ENCODE peak calls at places on chromosomes 11 and 22, in nine cellular contexts. C, E, Z, M, G, K, B, U and I are unnamed samples.

GRCh38 chr11:81237139-81237538 is 1496.5 kb downstream of the FAM181B start:
- DNase-seq in C (no peak), E (no peak), Z (peak; percentile 5), M (peak; percentile 71), G (no peak), K (no peak), B (no peak), U (peak; percentile 7), I (peak; percentile 32)

GRCh38 chr22:46797355-46797754 is 34.9 kb downstream of the TBC1D22A start:
- DNase-seq in C (no peak), E (no peak), Z (no peak), M (peak; percentile 72), G (peak; percentile 52), K (peak; percentile 45), B (peak; percentile 19), U (no peak), I (no peak)

GRCh38 chr22:47047321-47048122 is 285.1 kb downstream of the TBC1D22A start:
- DNase-seq in C (no peak), E (no peak), Z (no peak), M (no peak), G (peak; percentile 41), K (peak; percentile 41), B (no peak), U (no peak), I (no peak)

GRCh38 chr11:12799373-12799835 is 125.2 kb downstream of the TEAD1 start:
- DNase-seq in C (no peak), E (no peak), Z (no peak), M (no peak), G (no peak), K (no peak), B (no peak), U (no peak), I (no peak)

GRCh38 chr11:104573431-104573830 is 324.8 kb downstream of the CASP12 start:
- DNase-seq in C (no peak), E (no peak), Z (no peak), M (peak; percentile 85), G (no peak), K (no peak), B (no peak), U (no peak), I (no peak)

GRCh38 chr11:104799251-104799650 is 99.0 kb downstream of the CASP12 start:
- DNase-seq in C (no peak), E (no peak), Z (no peak), M (no peak), G (no peak), K (no peak), B (no peak), U (no peak), I (no peak)

GRCh38 chr11:126862664-126863247 is 137.8 kb downstream of the KIRREL3 start:
- DNase-seq in C (no peak), E (peak; percentile 43), Z (no peak), M (no peak), G (no peak), K (no peak), B (no peak), U (no peak), I (no peak)

GRCh38 chr11:45079943-45080719 is 66.3 kb upstream of the PRDM11 start:
- DNase-seq in C (no peak), E (no peak), Z (no peak), M (no peak), G (no peak), K (no peak), B (no peak), U (no peak), I (no peak)

GRCh38 chr11:36105743-36106581 is 162.1 kb downstream of the LDLRAD3 start:
- DNase-seq in C (no peak), E (no peak), Z (no peak), M (no peak), G (no peak), K (no peak), B (no peak), U (no peak), I (no peak)

GRCh38 chr22:49400136-49400865 is 427.4 kb downstream of the BRD1 start:
- DNase-seq in C (no peak), E (peak; percentile 68), Z (no peak), M (no peak), G (peak; percentile 56), K (peak; percentile 19), B (no peak), U (no peak), I (no peak)

GRCh38 chr22:48407256-48407955 is 1420.3 kb downstream of the BRD1 start:
- DNase-seq in C (no peak), E (peak; percentile 2), Z (no peak), M (no peak), G (no peak), K (no peak), B (no peak), U (no peak), I (no peak)

GRCh38 chr22:28822930-28823481 is 22.6 kb upstream of the XBP1 start:
- DNase-seq in C (no peak), E (no peak), Z (no peak), M (no peak), G (no peak), K (no peak), B (no peak), U (no peak), I (no peak)
- TF ChIP-seq CTCF in C (no peak), E (no peak), Z (no peak), M (no peak), G (no peak), K (no peak), B (no peak), U (no peak), I (no peak)

DNA sequence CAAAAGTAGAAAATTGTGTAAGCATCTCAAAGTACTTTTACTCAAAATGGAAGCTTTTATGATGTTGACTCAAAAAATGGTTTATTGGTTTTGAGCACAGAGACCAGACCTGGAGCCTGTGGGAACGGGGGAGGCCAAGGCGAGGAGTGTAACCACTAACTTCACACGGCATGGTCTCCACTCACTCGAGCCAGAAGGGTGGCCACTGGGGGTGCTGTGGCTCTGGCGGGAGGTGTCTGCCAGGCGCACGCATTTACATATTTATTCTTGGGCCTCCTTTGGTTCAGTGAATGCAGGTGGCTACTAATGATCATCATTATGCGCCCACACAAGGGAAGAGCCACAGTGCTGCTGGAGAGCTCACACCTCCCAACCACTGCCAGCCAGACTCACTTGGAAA is 64.6 kb downstream of the FLRT1 start:
- DNase-seq in C (no peak), E (no peak), Z (no peak), M (no peak), G (no peak), K (no peak), B (no peak), U (peak; percentile 82), I (no peak)
- TF ChIP-seq CTCF in C (no peak), E (peak; percentile 53), Z (peak; percentile 17), M (no peak), G (no peak), K (no peak), B (no peak), U (peak; percentile 57), I (no peak)

DNA sequence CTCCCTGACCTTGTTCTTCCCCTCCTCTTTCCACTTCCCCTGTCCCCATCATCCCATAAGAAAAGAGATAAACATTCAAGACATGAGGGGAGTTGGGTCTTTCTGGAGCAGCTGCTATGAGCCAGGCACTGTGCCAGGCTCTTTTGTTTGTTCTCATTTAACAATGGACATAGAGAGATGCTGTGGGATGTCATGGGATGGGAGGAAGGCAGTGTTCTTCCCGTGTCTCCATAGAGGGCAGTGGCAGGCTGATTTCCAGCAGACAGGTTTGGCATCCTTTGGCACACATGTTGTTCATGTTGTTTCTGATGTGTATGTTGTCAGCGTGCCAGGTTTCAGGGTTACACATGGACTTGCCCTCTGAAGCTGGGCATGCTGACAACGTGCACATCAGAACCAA is 44.0 kb upstream of the NECTIN1 start:
- DNase-seq in C (no peak), E (no peak), Z (peak; percentile 67), M (peak; percentile 14), G (no peak), K (no peak), B (no peak), U (no peak), I (no peak)
- TF ChIP-seq CTCF in C (no peak), E (no peak), Z (no peak), M (no peak), G (no peak), K (no peak), B (no peak), U (no peak), I (no peak)

GRCh38 chr22:30226192-30226832 is 20.2 kb downstream of the LIF start:
- DNase-seq in C (no peak), E (no peak), Z (no peak), M (peak; percentile 76), G (no peak), K (no peak), B (peak; percentile 40), U (no peak), I (no peak)

GRCh38 chr22:30225220-30225922 is 21.2 kb downstream of the LIF start:
- DNase-seq in C (no peak), E (no peak), Z (no peak), M (no peak), G (no peak), K (no peak), B (no peak), U (no peak), I (no peak)

GRCh38 chr22:30222321-30222720 is 24.2 kb downstream of the LIF start:
- DNase-seq in C (no peak), E (no peak), Z (no peak), M (no peak), G (no peak), K (no peak), B (no peak), U (no peak), I (no peak)

GRCh38 chr22:30223303-30223702 is 23.3 kb downstream of the LIF start:
- DNase-seq in C (no peak), E (no peak), Z (no peak), M (no peak), G (no peak), K (no peak), B (no peak), U (no peak), I (no peak)

GRCh38 chr22:30224161-30224857 is 22.2 kb downstream of the LIF start:
- DNase-seq in C (no peak), E (no peak), Z (no peak), M (peak; percentile 52), G (no peak), K (no peak), B (peak; percentile 44), U (no peak), I (no peak)
- TF ChIP-seq CTCF in C (no peak), E (no peak), Z (no peak), M (no peak), G (no peak), K (no peak), B (no peak), U (no peak), I (no peak)

DNA sequence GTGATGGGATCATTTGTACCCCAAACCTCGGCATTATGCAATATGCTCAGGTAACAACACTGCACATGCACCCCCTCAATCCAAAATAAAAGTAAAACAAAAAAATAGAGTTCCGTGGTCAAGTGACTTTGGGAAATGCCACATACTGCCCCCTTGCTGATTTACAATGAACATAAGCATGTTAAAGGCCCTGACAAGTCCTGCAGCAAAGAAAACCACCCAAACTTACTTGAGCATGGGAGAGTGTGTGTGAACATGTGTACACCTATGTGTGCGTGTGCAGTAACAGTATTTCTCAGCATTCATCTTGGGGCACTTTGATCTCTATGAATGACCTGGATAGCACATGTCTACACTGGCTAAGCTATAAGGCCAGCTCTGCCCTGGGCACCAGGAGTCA is 15.8 kb upstream of the IGSF22 start:
- DNase-seq in C (no peak), E (no peak), Z (no peak), M (no peak), G (no peak), K (no peak), B (no peak), U (no peak), I (no peak)
- TF ChIP-seq CTCF in C (no peak), E (no peak), Z (no peak), M (no peak), G (no peak), K (no peak), B (no peak), U (no peak), I (no peak)